ENCODE peak calls at places on chromosome 15, in nine cellular contexts. K is neural progenitor cell, P is IMR-90, T is GM23248, E is H1, N is H9, Y is mesenchymal stem cell, G is neuronal stem cell, Z is OCI-LY7. M is an unnamed sample. For H3K4me1, the result is how much of the 10 kb centered on the place peaks cover.

GRCh38 chr15:80788536-80788935 is 9.4 kb downstream of the CEMIP start:
- DNase-seq in T (peak), Y (peak), P (peak), G (no peak), N (no peak), Z (no peak), E (no peak), K (no peak), M (no peak)

GRCh38 chr15:26201177-26201858 is 338.2 kb upstream of the ATP10A start:
- DNase-seq in E (no peak), G (no peak), P (no peak), Z (no peak), T (no peak), Y (no peak), K (peak), N (no peak), M (no peak)

GRCh38 chr15:77402740-77403379 is 17.0 kb downstream of the PEAK1 start:
- DNase-seq in E (no peak), P (peak), K (no peak), Z (no peak), G (no peak), T (peak), N (no peak), Y (peak), M (no peak)

GRCh38 chr15:40092416-40093223 is 16.1 kb downstream of the BMF start:
- DNase-seq in P (peak), Z (no peak), E (no peak), G (no peak), T (peak), Y (peak), K (peak), N (no peak), M (no peak)

GRCh38 chr15:76467136-76467535 is 130.6 kb downstream of the ISL2 start:
- DNase-seq in K (no peak), E (no peak), Z (no peak), N (no peak), T (no peak), P (no peak), G (no peak), Y (no peak), M (no peak)

GRCh38 chr15:78129098-78130011 is 1.9 kb downstream of the CIB2 start:
- DNase-seq in K (no peak), G (no peak), N (no peak), Z (no peak), P (no peak), E (no peak), T (peak), Y (no peak), M (peak)

GRCh38 chr15:99209326-99209725 is 40.1 kb downstream of the TTC23 start:
- DNase-seq in G (no peak), T (no peak), Z (no peak), E (no peak), P (no peak), K (no peak), Y (no peak), N (no peak), M (no peak)

GRCh38 chr15:47523669-47524068 is 193.6 kb upstream of the SEMA6D start:
- DNase-seq in K (no peak), T (peak), Z (no peak), G (no peak), Y (peak), E (no peak), N (no peak), P (peak), M (no peak)

GRCh38 chr15:86054338-86054737 is 25.3 kb upstream of the AGBL1 start:
- DNase-seq in K (no peak), G (no peak), T (no peak), N (no peak), Y (no peak), E (no peak), Z (no peak), P (no peak), M (no peak)

GRCh38 chr15:80948651-80949292 is 40.8 kb downstream of the MESD start:
- DNase-seq in P (no peak), Z (no peak), K (no peak), Y (no peak), G (no peak), E (no peak), N (no peak), T (no peak), M (no peak)

GRCh38 chr15:73249499-73249898 is 119.3 kb downstream of the HCN4 start:
- DNase-seq in G (no peak), K (no peak), E (no peak), P (peak), T (no peak), Z (no peak), Y (peak), N (no peak), M (no peak)

DNA sequence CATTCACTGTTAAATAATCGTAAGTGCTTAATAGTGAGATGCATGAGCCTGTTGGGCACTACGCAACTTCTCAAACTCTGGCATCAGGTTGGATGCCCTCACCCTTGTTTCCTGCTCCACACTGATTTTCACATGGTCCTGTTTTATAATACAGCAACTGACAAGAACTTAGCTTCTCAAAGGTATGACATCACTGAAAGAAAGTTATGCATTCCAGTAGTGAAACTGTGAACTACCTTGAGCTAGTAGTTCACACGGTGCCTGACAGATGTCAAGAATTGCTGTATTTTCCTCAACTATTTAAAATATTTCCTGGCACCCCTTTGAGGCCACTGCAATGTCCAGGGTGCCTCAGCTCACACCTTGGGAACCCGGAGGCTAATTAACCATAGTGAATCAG is 327.5 kb downstream of the RORA start:
- DNase-seq in K (no peak), Y (no peak), Z (no peak), E (no peak), P (no peak), N (no peak), T (no peak), G (no peak), M (no peak)
- H3K4me2 ChIP-seq in K (no peak), Y (no peak), Z (no peak), E (no peak), P (no peak), N (no peak), T (no peak), G (no peak), M (no peak)

GRCh38 chr15:67719330-67719959 is 105.9 kb upstream of the SKOR1 start:
- DNase-seq in T (no peak), G (no peak), K (no peak), Y (no peak), N (no peak), Z (no peak), P (no peak), E (no peak), M (no peak)

GRCh38 chr15:67723294-67724024 is 101.8 kb upstream of the SKOR1 start:
- DNase-seq in N (no peak), E (no peak), Z (no peak), T (no peak), K (no peak), Y (no peak), G (no peak), P (no peak), M (no peak)

GRCh38 chr15:67722418-67722817 is 102.9 kb upstream of the SKOR1 start:
- DNase-seq in E (no peak), T (no peak), Y (no peak), K (no peak), P (no peak), Z (no peak), G (no peak), N (no peak), M (no peak)

GRCh38 chr15:67720556-67721175 is 104.6 kb upstream of the SKOR1 start:
- DNase-seq in N (no peak), Y (no peak), T (no peak), K (no peak), Z (peak), P (no peak), E (no peak), G (no peak), M (no peak)

DNA sequence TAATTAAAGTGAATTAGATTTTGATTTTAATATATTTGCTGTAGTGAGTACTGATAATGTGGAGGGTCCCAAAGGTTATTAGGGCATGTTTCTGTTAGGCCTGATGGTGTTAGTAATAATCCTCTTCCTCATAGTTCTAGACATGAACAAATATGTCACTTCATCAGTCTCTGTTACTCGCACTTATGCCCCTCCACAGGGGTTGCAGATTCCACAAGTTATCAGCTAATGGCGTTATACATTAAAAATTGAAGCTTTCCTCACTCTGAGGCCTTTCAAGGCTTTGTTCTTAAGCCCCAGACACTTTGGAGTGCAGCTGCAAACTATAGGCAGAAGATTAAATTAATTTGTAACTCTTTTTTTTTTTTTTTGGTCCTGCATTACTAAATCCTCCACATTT is 103.3 kb upstream of the SKOR1 start:
- DNase-seq in G (no peak), Y (no peak), T (no peak), N (no peak), Z (no peak), E (no peak), P (no peak), K (peak), M (no peak)
- H3K4me1 ChIP-seq in G (under half), Y (under half), T (under half), N (under half), Z (under half), E (under half), P (under half), K (under half), M (under half)

GRCh38 chr15:65793813-65794104 is 1.7 kb upstream of the DENND4A start:
- DNase-seq in Y (no peak), G (no peak), T (no peak), N (no peak), K (no peak), E (no peak), P (no peak), Z (no peak), M (no peak)

GRCh38 chr15:65792130-65792987 is at the start of gene DENND4A:
- DNase-seq in G (peak), Z (peak), K (peak), T (peak), P (peak), Y (peak), N (peak), E (peak), M (peak)

GRCh38 chr15:65792988-65793812 is 1.1 kb upstream of the DENND4A start:
- DNase-seq in G (no peak), K (no peak), Z (no peak), P (no peak), Y (no peak), T (no peak), N (no peak), E (no peak), M (no peak)

GRCh38 chr15:65795663-65796201 is 3.6 kb upstream of the DENND4A start:
- DNase-seq in T (no peak), K (no peak), P (no peak), Y (no peak), N (no peak), Z (no peak), G (no peak), E (no peak), M (no peak)

GRCh38 chr15:65796610-65797012 is 4.5 kb upstream of the DENND4A start:
- DNase-seq in Y (peak), E (no peak), G (no peak), P (peak), T (peak), N (no peak), Z (no peak), K (no peak), M (peak)
- H3K4me2 ChIP-seq in Y (no peak), E (no peak), G (no peak), P (peak), T (peak), N (no peak), Z (peak), K (no peak), M (peak)

GRCh38 chr15:48578965-48579364 is 66.5 kb downstream of the FBN1 start:
- DNase-seq in E (no peak), K (no peak), G (no peak), P (no peak), T (peak), N (no peak), Y (no peak), Z (no peak), M (no peak)
- H3K4me1 ChIP-seq in E (under half), K (under half), G (under half), P (under half), T (half or more), N (under half), Y (under half), Z (under half), M (under half)

DNA sequence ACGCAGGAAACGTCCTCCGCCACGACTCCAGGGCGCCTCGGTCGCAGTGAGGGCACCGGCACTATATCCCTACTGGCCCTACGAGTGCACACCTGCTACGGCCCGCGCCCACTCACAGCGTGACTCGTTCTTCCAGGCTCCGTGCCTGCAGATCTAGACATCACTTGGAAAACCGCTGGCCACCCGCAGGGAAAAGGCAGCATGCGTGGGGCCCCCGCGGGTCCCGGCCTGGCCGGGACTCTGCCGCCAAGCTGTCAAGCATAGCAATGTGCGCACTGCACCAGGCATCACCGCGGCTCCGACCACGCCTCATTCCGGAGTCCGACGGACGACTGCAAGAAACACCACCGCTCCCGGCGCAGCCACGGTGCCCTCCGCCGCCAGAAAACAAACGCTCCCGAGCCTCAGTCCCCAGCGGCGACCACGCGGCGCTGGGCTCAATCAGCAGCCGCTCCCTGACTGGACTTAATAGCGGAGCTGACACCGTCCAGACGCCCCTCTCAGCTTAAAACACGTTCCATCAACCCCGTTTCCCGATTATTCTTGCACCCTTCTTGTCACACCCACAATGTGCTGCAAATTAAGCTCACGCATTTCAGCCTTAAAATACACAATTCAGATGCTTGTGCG is 984 bp downstream of the CYFIP1 start:
- DNase-seq in K (peak), G (peak), P (peak), Y (peak), T (peak), N (peak), Z (no peak), E (no peak), M (peak)
- H3K4me2 ChIP-seq in K (peak), G (peak), P (peak), Y (peak), T (peak), N (peak), Z (no peak), E (peak), M (peak)

GRCh38 chr15:62818691-62819090 is 223.9 kb upstream of the TPM1 start:
- DNase-seq in T (peak), N (no peak), K (no peak), Y (peak), P (peak), Z (no peak), E (no peak), G (no peak), M (no peak)

GRCh38 chr15:62822228-62822627 is 220.3 kb upstream of the TPM1 start:
- DNase-seq in Y (no peak), E (no peak), G (no peak), P (no peak), T (no peak), K (no peak), N (no peak), Z (no peak), M (no peak)

GRCh38 chr15:62828364-62828763 is 214.2 kb upstream of the TPM1 start:
- DNase-seq in N (no peak), P (no peak), Y (peak), E (no peak), K (no peak), Z (no peak), G (no peak), T (no peak), M (no peak)

GRCh38 chr15:62821384-62822131 is 221.0 kb upstream of the TPM1 start:
- DNase-seq in E (no peak), Y (no peak), N (no peak), P (no peak), G (no peak), T (no peak), K (no peak), Z (no peak), M (no peak)

GRCh38 chr15:62824111-62824737 is 218.3 kb upstream of the TPM1 start:
- DNase-seq in Y (peak), Z (no peak), G (no peak), N (no peak), P (peak), K (no peak), T (peak), E (no peak), M (peak)
- H3K4me1 ChIP-seq in Y (under half), Z (under half), G (under half), N (under half), P (under half), K (under half), T (under half), E (under half), M (under half)